ENCODE peak calls at places on chromosomes 5 and 9, in seven cellular contexts. O is activated naive CD8-positive, alpha-beta T cell treated with anti-CD3 and anti-CD28 coated beads, Interleukin-2, amount 10 ng/mL, durations not matched to agents 7 days and 5 days; M is NCI-H1436; L is CD4-positive, CD25-positive, alpha-beta regulatory T cell; E is PC-9; T is NCI-H2029 treated with DMSO at 0.1 percent for 48 hours; Q is CMK. R is an unnamed sample.

GRCh38 chr5:143241892-143242291 is 161.6 kb downstream of the NR3C1 start:
- DNase-seq in E (no peak), M (no peak), Q (no peak), T (no peak), O (no peak), L (no peak), R (no peak)

GRCh38 chr5:30502277-30502676 is 691.2 kb upstream of the CDH6 start:
- DNase-seq in L (no peak), E (no peak), M (no peak), Q (no peak), O (no peak), T (no peak), R (no peak)

GRCh38 chr5:113371788-113372196 is 63.0 kb downstream of the TSSK1B start:
- DNase-seq in M (no peak), E (no peak), Q (no peak), T (no peak), O (no peak), L (no peak), R (no peak)

GRCh38 chr9:16542290-16542689 is 328.2 kb downstream of the BNC2 start:
- DNase-seq in Q (no peak), L (no peak), E (no peak), T (no peak), O (no peak), M (no peak), R (no peak)

GRCh38 chr9:2166219-2166618 is 151.1 kb downstream of the SMARCA2 start:
- DNase-seq in T (no peak), E (no peak), Q (no peak), M (no peak), O (no peak), L (no peak), R (no peak)

GRCh38 chr5:109218767-109219166 is 191.0 kb downstream of the PJA2 start:
- DNase-seq in O (no peak), M (no peak), Q (no peak), L (no peak), E (no peak), T (no peak), R (no peak)

GRCh38 chr9:136099547-136099946 is 4.5 kb upstream of the NACC2 start:
- DNase-seq in T (no peak), Q (no peak), E (no peak), M (no peak), O (no peak), L (no peak), R (no peak)

GRCh38 chr9:136108648-136109266 is 9.9 kb downstream of the TMEM250 start:
- DNase-seq in L (no peak), O (no peak), E (no peak), T (no peak), M (no peak), Q (no peak), R (no peak)

GRCh38 chr5:6181147-6181729 is 197.1 kb downstream of the MED10 start:
- DNase-seq in Q (no peak), T (no peak), L (no peak), E (no peak), M (no peak), O (no peak), R (no peak)

GRCh38 chr5:97094579-97095317 is 47.7 kb downstream of the LIX1 start:
- DNase-seq in O (no peak), M (no peak), E (no peak), T (no peak), L (no peak), Q (no peak), R (no peak)

GRCh38 chr9:6973762-6974161 is 216.0 kb downstream of the KDM4C start:
- DNase-seq in M (no peak), Q (no peak), T (no peak), E (no peak), O (no peak), L (no peak), R (no peak)

GRCh38 chr5:139967353-139967752 is 75.7 kb downstream of the NRG2 start:
- DNase-seq in T (no peak), M (no peak), Q (no peak), E (no peak), L (no peak), O (no peak), R (no peak)

GRCh38 chr9:124341455-124342170 is 73.6 kb downstream of the PSMB7 start:
- DNase-seq in Q (no peak), L (no peak), T (no peak), O (no peak), M (no peak), E (no peak), R (no peak)

GRCh38 chr5:31921852-31922305 is 252.2 kb downstream of the GOLPH3 start:
- DNase-seq in T (no peak), L (no peak), E (no peak), Q (no peak), O (no peak), M (no peak), R (no peak)